ENCODE peak calls at places on chromosomes 16 and 17, in four cellular contexts. P is fibroblast of lung; B is CD4-positive, alpha-beta T cell; D is cardiac muscle cell. C is an unnamed sample.

GRCh38 chr16:27759301-27759871 is 209.4 kb downstream of the KATNIP start:
- DNase-seq in D (no peak), B (no peak), P (peak), C (no peak)

GRCh38 chr16:27911486-27911885 is 152.0 kb downstream of the GSG1L start:
- DNase-seq in D (no peak), B (no peak), P (no peak), C (no peak)

GRCh38 chr17:8844229-8845218 is 22.9 kb downstream of the PIK3R6 start:
- DNase-seq in P (no peak), B (no peak), D (no peak), C (no peak)

GRCh38 chr17:323721-324139 is 28.9 kb downstream of the RPH3AL start:
- DNase-seq in D (no peak), P (no peak), B (peak), C (peak)

GRCh38 chr17:55056530-55056929 is 88.0 kb downstream of the STXBP4 start:
- DNase-seq in P (no peak), D (no peak), B (no peak), C (peak)

GRCh38 chr17:68290268-68290954 is 516 bp downstream of the SLC16A6 start:
- DNase-seq in D (peak), P (no peak), B (peak), C (peak)

GRCh38 chr17:9368631-9369030 is 207.0 kb downstream of the STX8 start:
- DNase-seq in P (no peak), B (no peak), D (no peak), C (no peak)

GRCh38 chr17:57915980-57916757 is 39.0 kb downstream of the CUEDC1 start:
- DNase-seq in B (no peak), D (no peak), P (no peak), C (no peak)

GRCh38 chr16:83066011-83066410 is 439.2 kb downstream of the CDH13 start:
- DNase-seq in D (no peak), B (no peak), P (no peak), C (no peak)

GRCh38 chr16:2753523-2754020 is 1.1 kb downstream of the SRRM2 start:
- DNase-seq in P (no peak), D (peak), B (no peak), C (no peak)

GRCh38 chr16:56632160-56632847 is at the start of gene MT1M:
- DNase-seq in P (no peak), B (no peak), D (peak), C (peak)

GRCh38 chr17:3845361-3845753 is 689 bp downstream of the NCBP3 start:
- DNase-seq in P (peak), D (no peak), B (no peak), C (no peak)

GRCh38 chr16:24348511-24349290 is 92.6 kb downstream of the CACNG3 start:
- DNase-seq in P (no peak), D (peak), B (no peak), C (no peak)

GRCh38 chr17:9537177-9537776 is 38.3 kb downstream of the STX8 start:
- DNase-seq in D (no peak), B (no peak), P (no peak), C (no peak)

GRCh38 chr16:4586297-4586696 is 28.4 kb downstream of the UBALD1 start:
- DNase-seq in P (no peak), D (no peak), B (no peak), C (no peak)

GRCh38 chr17:74442670-74443515 is 11.0 kb downstream of the GPRC5C start:
- DNase-seq in D (peak), B (no peak), P (peak), C (peak)

GRCh38 chr16:67442581-67443255 is 11.8 kb downstream of the HSD11B2 start:
- DNase-seq in B (no peak), D (no peak), P (no peak), C (no peak)

GRCh38 chr16:4373356-4373908 is 1.8 kb downstream of the VASN start:
- DNase-seq in D (no peak), P (no peak), B (no peak), C (no peak)

GRCh38 chr17:31216053-31216751 is 80.8 kb downstream of the OMG start:
- DNase-seq in P (peak), B (no peak), D (peak), C (no peak)

GRCh38 chr17:4365628-4366311 is 705 bp downstream of the UBE2G1 start:
- DNase-seq in D (peak), P (no peak), B (peak), C (peak)

DNA sequence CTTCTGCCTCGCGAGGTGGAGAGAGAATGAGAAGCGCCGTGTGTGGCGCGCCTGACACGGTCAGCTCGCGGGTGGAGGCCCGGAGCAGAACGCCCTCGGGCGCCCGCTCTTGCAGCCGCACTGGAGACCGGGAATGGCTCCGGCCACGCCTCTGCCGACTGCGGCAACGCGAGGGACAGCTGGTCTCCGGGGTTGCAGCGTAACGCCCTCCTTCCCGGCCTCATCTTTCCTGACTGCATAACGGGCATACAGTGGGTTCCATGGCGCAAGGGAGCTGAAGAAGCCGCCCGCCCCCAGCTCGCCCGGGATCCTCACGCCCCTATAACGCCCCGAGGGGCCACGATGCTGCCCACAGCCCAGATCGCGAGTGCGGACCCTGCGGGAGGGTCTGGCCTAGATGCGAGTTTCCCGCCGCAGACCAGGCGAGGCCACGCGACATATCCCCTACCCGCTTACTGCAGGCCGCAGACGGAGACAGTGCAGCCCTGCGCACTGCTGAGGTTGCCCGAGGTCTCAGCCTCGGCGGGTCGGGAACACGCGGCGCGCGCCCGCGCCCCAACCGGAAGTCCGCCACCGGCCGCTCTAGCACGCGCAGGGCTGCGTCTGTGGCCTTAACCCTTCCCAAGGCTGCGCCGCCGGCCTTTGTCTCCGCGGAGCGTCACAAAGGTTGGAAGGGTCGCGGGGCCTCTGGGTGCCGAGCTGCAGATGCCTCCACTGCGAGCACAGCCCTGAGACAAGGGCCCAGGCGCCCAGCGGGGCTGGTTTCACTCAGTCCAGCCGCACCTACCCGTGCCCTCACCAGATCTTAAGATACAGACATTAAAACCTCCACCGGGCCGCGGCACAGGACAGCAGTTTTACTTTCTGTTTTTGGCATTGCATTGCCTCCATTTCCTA is 18.8 kb downstream of the BCL7C start:
- DNase-seq in B (peak), D (peak), P (peak), C (peak)
- TF ChIP-seq CTCF in B (no peak), D (no peak), P (no peak), C (no peak)

DNA sequence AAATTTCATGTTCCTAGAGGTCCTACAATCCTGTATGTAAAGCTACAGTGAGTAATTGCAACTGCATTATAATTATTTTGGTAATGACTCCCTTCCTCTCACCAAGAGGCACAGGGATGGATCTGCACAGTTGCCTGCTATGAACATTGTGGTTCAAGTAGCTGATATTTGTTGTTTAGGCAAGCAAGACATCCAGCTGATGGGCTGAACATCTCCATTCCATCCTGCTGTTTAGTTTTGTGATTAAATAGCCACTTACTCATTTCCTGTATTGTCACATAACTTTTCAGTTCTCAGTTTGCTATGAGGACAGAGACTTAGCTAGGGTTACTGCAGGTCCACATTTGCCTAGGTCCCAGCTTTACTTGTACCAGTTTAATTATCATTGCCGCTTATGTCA is 181.2 kb upstream of the TBX2 start:
- DNase-seq in B (no peak), P (peak), D (no peak), C (no peak)
- H3K27ac ChIP-seq in B (no peak), P (peak), D (no peak), C (no peak)

DNA sequence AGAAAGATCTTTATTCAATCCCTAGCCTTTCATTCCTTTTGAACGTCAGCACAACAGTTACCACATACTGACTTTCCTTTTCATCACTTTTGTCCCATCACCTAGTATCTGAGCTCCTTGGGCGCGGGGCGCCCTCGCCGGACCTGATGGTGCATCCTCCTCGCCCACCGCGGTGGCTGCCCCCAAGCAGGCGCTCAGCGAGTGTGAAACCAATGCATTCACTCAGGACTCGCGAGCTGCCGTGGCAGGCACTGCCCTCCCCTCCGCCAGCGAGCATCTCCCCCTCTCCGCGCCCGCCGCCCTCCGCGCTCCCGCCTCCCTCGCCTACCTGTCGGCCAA is 756 bp downstream of the KLHL11 start:
- DNase-seq in D (peak), P (no peak), B (no peak), C (no peak)
- TF ChIP-seq CTCF in D (no peak), P (no peak), B (no peak), C (no peak)

DNA sequence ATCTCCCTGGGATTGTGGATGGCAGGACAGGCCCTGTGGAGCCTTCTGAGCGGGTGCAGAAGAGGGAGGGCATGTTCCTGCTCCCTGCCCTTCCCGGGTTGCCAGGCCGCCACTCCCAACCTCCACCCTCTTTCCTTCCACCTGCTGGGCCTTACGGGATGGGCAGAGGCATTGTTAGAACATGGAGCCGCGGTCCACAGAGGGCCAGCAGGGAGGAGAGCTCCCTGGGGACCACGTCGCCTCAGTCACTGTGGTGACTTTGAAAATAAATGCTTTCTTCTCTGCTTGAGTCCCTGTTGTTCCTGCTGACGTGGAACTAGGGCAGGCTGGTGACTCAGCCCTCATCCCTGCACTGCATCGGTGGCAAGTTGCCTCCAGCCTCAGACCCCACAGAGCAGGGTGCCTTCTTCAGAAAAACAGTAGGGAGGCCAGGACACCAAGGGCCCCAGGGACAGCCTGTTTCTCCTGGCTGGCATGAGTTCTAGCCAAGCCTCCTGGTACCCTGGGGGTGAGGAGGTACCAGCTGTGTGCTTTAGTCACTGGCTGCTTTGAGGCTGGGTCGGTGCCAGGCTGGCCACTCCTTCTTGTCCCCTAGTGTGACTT is 224.9 kb downstream of the SEC14L1 start:
- DNase-seq in P (peak), B (peak), D (no peak), C (peak)
- H3K27ac ChIP-seq in P (peak), B (no peak), D (no peak), C (peak)

GRCh38 chr17:72600934-72601333 is 480.1 kb downstream of the SOX9 start:
- DNase-seq in P (no peak), B (no peak), D (no peak), C (no peak)

GRCh38 chr17:72603346-72604242 is 482.8 kb downstream of the SOX9 start:
- DNase-seq in B (no peak), D (no peak), P (peak), C (no peak)

GRCh38 chr17:72605543-72605942 is 484.7 kb downstream of the SOX9 start:
- DNase-seq in B (no peak), D (no peak), P (no peak), C (no peak)

GRCh38 chr17:72604518-72604917 is 483.7 kb downstream of the SOX9 start:
- DNase-seq in D (no peak), P (no peak), B (no peak), C (no peak)

DNA sequence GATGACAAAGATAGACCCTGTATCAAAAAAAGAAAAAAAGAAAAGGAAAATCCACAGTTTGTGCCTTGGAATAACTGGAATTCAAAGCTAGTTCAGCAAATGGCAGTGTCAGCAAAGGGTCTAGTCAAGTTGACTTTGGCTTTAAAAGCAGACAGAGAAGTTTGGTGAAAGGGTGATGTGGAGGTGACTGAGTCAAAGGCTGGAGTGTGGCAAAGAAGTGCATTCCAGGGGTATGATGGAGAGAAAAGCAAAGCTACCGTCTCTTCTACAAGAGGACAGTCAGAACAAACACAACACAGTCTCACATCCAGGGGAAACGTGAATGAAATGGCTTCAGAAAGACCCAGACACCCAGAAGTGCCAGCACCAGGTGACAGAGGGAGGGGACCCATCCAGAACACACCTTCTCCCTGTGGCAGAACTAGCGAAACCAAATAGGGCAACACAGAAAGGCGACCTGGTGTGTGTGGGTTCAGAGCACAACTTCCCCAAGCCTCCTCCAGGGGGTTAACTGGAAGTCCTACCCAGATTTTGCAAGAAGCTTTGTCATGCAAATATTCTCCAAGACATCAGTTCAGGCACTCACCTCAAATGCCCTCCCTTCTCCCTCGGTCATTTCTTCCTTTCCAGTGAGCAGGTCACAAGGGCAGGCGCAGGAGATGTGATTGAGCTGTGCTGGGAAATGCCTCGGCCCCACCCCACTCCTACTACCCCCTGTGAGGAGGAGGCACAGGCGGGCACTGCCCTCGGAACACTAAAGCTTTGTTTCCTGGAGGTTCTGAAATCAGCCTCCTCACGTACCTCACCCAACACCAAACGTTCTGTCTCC is 481.9 kb downstream of the SOX9 start:
- DNase-seq in D (no peak), B (no peak), P (peak), C (peak)
- TF ChIP-seq CTCF in D (peak), B (no peak), P (peak), C (no peak)

DNA sequence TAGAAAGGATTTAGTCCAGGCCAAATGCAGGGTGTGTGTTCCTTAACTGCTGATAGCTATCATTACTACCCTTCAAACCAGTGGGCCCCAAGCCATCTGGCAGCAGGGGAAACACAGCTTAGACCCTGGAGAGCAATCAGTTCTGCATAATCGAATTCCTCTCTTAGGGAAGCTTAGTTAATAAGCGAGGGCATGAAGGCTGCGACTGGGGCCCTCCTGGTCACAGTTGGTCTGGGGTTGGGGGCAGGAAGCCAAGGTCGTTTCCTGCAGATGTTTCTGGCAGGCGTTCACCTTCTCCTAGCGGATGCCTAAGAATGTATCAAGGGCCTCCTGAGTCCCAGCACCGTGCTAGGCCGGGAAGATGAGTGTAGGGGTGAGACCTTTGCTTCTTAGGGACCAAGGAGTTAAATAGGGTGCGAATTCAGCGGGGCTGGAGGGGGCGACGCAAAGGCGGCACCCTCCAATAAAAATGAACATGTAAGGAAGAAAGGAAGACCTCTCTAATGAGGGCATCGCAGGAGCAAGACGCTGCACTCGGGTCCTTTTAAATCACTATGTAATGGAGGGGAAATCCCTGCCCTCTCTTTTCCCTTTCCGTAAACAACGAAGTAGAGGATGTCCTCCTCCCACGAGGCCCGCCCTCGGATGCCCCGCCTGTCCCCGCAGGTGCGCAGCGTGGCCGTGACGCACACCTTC is 16.5 kb upstream of the EEF2K start:
- DNase-seq in D (peak), B (peak), P (peak), C (peak)
- H3K27ac ChIP-seq in D (no peak), B (peak), P (no peak), C (peak)

DNA sequence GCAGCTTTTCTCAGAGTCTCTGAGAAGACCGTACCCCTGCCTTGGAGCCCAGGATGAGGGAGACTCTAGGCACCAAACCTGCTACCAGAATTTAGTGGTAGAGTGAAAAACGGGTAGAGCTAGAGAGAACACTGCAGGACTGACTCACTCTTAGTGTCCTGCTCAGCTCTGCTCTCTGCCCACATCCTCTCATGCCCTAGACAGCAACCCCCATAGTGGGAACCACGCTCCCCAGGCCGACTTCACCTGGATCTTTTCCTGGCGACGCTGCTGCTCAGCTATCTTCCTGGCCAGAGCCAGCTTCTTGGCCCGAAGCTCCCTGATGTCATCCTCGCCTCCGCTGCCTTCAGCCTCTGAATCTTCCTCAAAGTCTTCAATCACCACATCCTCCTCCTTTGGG is 26.7 kb downstream of the HIC1 start:
- DNase-seq in P (no peak), B (no peak), D (no peak), C (no peak)
- TF ChIP-seq CTCF in P (no peak), B (no peak), D (no peak), C (no peak)

DNA sequence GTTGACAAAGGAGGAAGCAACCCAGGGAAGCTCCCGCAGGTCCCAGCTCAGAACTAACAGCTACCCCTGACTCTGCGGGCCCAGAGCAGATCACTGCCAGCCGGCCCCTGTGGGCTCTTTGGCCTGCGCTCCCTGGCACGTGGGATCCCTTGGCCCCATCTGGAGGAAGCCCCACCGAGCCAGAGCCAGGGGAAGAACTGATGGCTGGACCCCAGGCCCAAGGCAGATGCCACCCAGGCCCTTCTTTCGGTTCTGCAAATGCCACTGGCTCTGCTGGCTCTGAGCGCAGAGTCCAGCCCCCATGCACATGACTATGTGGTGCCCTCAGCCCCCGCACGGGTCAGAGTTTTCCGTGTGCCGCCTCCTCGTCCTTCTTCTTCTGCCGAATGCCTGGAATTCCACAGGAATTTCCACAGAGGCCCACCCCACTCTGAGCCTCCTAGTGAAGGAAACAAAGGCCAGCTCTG is 35.8 kb upstream of the SNN start:
- DNase-seq in D (peak), P (peak), B (no peak), C (peak)
- H3K27ac ChIP-seq in D (no peak), P (peak), B (no peak), C (no peak)